ENCODE peak calls at places on chromosome 19, in eight cellular contexts. X is NCI-H2081 treated with DMSO at 0.1 percent for 48 hours, G is HTR-8/SVneo, R is NCI-H748 treated with DMSO at 0.1 percent for 48 hours, M is GM10248, V is cortex of kidney, D is AG09309, Q is left ventricle myocardium superior. Y is an unnamed sample.

GRCh38 chr19:8144273-8144672 is 5.1 kb downstream of the FBN3 start:
- DNase-seq in X (no peak), G (no peak), R (no peak), M (no peak), V (no peak), D (no peak), Q (no peak), Y (no peak)

GRCh38 chr19:14114854-14115253 is 2.7 kb downstream of the PRKACA start:
- DNase-seq in X (no peak), G (peak), R (no peak), M (peak), V (no peak), D (no peak), Q (peak), Y (peak)

GRCh38 chr19:18157465-18158063 is 4.6 kb downstream of the PIK3R2 start:
- DNase-seq in X (peak), G (no peak), R (no peak), M (no peak), V (no peak), D (no peak), Q (no peak), Y (no peak)

GRCh38 chr19:48806818-48807589 is 3.8 kb downstream of the BCAT2 start:
- DNase-seq in X (no peak), G (no peak), R (no peak), M (no peak), V (no peak), D (no peak), Q (no peak), Y (no peak)

GRCh38 chr19:40771101-40771539 is 4.2 kb upstream of the MIA start:
- DNase-seq in X (no peak), G (no peak), R (no peak), M (no peak), V (no peak), D (no peak), Q (no peak), Y (no peak)

GRCh38 chr19:16200038-16200775 is 2.5 kb downstream of the AP1M1 start:
- DNase-seq in X (no peak), G (no peak), R (no peak), M (no peak), V (no peak), D (no peak), Q (no peak), Y (no peak)

GRCh38 chr19:33143897-33144405 is 12.0 kb downstream of the WDR88 start:
- DNase-seq in X (no peak), G (peak), R (peak), M (peak), V (no peak), D (no peak), Q (peak), Y (peak)

GRCh38 chr19:3655402-3656072 is 28.9 kb upstream of the CACTIN start:
- DNase-seq in X (no peak), G (peak), R (no peak), M (no peak), V (no peak), D (peak), Q (no peak), Y (peak)

GRCh38 chr19:49106648-49107135 is 7.5 kb upstream of the LIN7B start:
- DNase-seq in X (no peak), G (peak), R (peak), M (no peak), V (no peak), D (no peak), Q (peak), Y (peak)

GRCh38 chr19:49811328-49811727 is 1.8 kb downstream of the FUZ start:
- DNase-seq in X (no peak), G (no peak), R (no peak), M (no peak), V (no peak), D (no peak), Q (no peak), Y (no peak)

GRCh38 chr19:3295581-3295980 is 70.8 kb upstream of the NFIC start:
- DNase-seq in X (no peak), G (no peak), R (no peak), M (no peak), V (no peak), D (no peak), Q (no peak), Y (no peak)